ENCODE peak calls at places on chromosomes 11 and 22, in nine cellular contexts. One of them, this sample, is unnamed.

GRCh38 chr11:69656536-69657455 is 15.8 kb downstream of the CCND1 start:
- DNase-seq in neural progenitor cell: no peak
- DNase-seq in dorsolateral prefrontal cortex: no peak
- DNase-seq in AG09309: no peak
- DNase-seq in foreskin fibroblast: no peak
- DNase-seq in A549: no peak
- DNase-seq in fibroblast of lung: no peak
- DNase-seq in right lobe of liver: no peak
- DNase-seq in CD14-positive monocyte: peak
- DNase-seq in this sample: peak

GRCh38 chr11:31805629-31806185 is 5.4 kb downstream of the PAX6 start:
- DNase-seq in neural progenitor cell: peak
- DNase-seq in dorsolateral prefrontal cortex: no peak
- DNase-seq in foreskin fibroblast: no peak
- DNase-seq in CD14-positive monocyte: no peak
- DNase-seq in right lobe of liver: no peak
- DNase-seq in A549: no peak
- DNase-seq in AG09309: no peak
- DNase-seq in fibroblast of lung: no peak
- DNase-seq in this sample: no peak

GRCh38 chr11:11146830-11147229 is 206.2 kb downstream of the CSNK2A3 start:
- DNase-seq in neural progenitor cell: no peak
- DNase-seq in foreskin fibroblast: no peak
- DNase-seq in A549: no peak
- DNase-seq in dorsolateral prefrontal cortex: no peak
- DNase-seq in AG09309: no peak
- DNase-seq in CD14-positive monocyte: no peak
- DNase-seq in right lobe of liver: no peak
- DNase-seq in fibroblast of lung: no peak
- DNase-seq in this sample: no peak

GRCh38 chr11:44899959-44900358 is 50.7 kb downstream of the TP53I11 start:
- DNase-seq in CD14-positive monocyte: no peak
- DNase-seq in right lobe of liver: no peak
- DNase-seq in foreskin fibroblast: peak
- DNase-seq in AG09309: peak
- DNase-seq in fibroblast of lung: peak
- DNase-seq in dorsolateral prefrontal cortex: no peak
- DNase-seq in neural progenitor cell: peak
- DNase-seq in A549: peak
- DNase-seq in this sample: no peak

GRCh38 chr22:27990879-27991278 is 71.8 kb upstream of the PITPNB start:
- DNase-seq in neural progenitor cell: peak
- DNase-seq in A549: peak
- DNase-seq in fibroblast of lung: peak
- DNase-seq in dorsolateral prefrontal cortex: peak
- DNase-seq in foreskin fibroblast: peak
- DNase-seq in AG09309: no peak
- DNase-seq in CD14-positive monocyte: no peak
- DNase-seq in right lobe of liver: peak
- DNase-seq in this sample: peak

GRCh38 chr11:111359223-111360149 is 19.6 kb downstream of the POU2AF1 start:
- DNase-seq in foreskin fibroblast: no peak
- DNase-seq in A549: no peak
- DNase-seq in fibroblast of lung: no peak
- DNase-seq in neural progenitor cell: no peak
- DNase-seq in AG09309: no peak
- DNase-seq in dorsolateral prefrontal cortex: no peak
- DNase-seq in right lobe of liver: no peak
- DNase-seq in CD14-positive monocyte: no peak
- DNase-seq in this sample: no peak

GRCh38 chr11:68528630-68529029 is 68.1 kb downstream of the PPP6R3 start:
- DNase-seq in neural progenitor cell: no peak
- DNase-seq in dorsolateral prefrontal cortex: no peak
- DNase-seq in CD14-positive monocyte: no peak
- DNase-seq in A549: no peak
- DNase-seq in fibroblast of lung: no peak
- DNase-seq in foreskin fibroblast: no peak
- DNase-seq in right lobe of liver: no peak
- DNase-seq in AG09309: no peak
- DNase-seq in this sample: no peak

GRCh38 chr11:64093233-64094039 is 57.7 kb downstream of the FLRT1 start:
- DNase-seq in dorsolateral prefrontal cortex: no peak
- DNase-seq in neural progenitor cell: no peak
- DNase-seq in fibroblast of lung: no peak
- DNase-seq in A549: no peak
- DNase-seq in CD14-positive monocyte: no peak
- DNase-seq in foreskin fibroblast: no peak
- DNase-seq in right lobe of liver: no peak
- DNase-seq in AG09309: no peak
- DNase-seq in this sample: no peak

GRCh38 chr11:68229601-68230000 is 16.5 kb upstream of the KMT5B start:
- DNase-seq in neural progenitor cell: no peak
- DNase-seq in CD14-positive monocyte: no peak
- DNase-seq in right lobe of liver: no peak
- DNase-seq in foreskin fibroblast: no peak
- DNase-seq in AG09309: no peak
- DNase-seq in A549: no peak
- DNase-seq in fibroblast of lung: no peak
- DNase-seq in dorsolateral prefrontal cortex: no peak
- DNase-seq in this sample: no peak

GRCh38 chr11:119417726-119418540 is 5.0 kb downstream of the THY1 start:
- DNase-seq in A549: no peak
- DNase-seq in neural progenitor cell: no peak
- DNase-seq in CD14-positive monocyte: no peak
- DNase-seq in fibroblast of lung: peak
- DNase-seq in dorsolateral prefrontal cortex: no peak
- DNase-seq in AG09309: peak
- DNase-seq in foreskin fibroblast: peak
- DNase-seq in right lobe of liver: no peak
- DNase-seq in this sample: no peak

GRCh38 chr22:50059185-50059880 is 1.2 kb upstream of the TTLL8 start:
- DNase-seq in CD14-positive monocyte: no peak
- DNase-seq in foreskin fibroblast: peak
- DNase-seq in dorsolateral prefrontal cortex: no peak
- DNase-seq in right lobe of liver: no peak
- DNase-seq in fibroblast of lung: peak
- DNase-seq in AG09309: peak
- DNase-seq in A549: peak
- DNase-seq in neural progenitor cell: peak
- DNase-seq in this sample: no peak
- TF ChIP-seq CTCF in CD14-positive monocyte: no peak
- TF ChIP-seq CTCF in foreskin fibroblast: no peak
- TF ChIP-seq CTCF in dorsolateral prefrontal cortex: no peak
- TF ChIP-seq CTCF in right lobe of liver: no peak
- TF ChIP-seq CTCF in fibroblast of lung: no peak
- TF ChIP-seq CTCF in AG09309: no peak
- TF ChIP-seq CTCF in A549: no peak
- TF ChIP-seq CTCF in neural progenitor cell: peak
- TF ChIP-seq CTCF in this sample: peak

DNA sequence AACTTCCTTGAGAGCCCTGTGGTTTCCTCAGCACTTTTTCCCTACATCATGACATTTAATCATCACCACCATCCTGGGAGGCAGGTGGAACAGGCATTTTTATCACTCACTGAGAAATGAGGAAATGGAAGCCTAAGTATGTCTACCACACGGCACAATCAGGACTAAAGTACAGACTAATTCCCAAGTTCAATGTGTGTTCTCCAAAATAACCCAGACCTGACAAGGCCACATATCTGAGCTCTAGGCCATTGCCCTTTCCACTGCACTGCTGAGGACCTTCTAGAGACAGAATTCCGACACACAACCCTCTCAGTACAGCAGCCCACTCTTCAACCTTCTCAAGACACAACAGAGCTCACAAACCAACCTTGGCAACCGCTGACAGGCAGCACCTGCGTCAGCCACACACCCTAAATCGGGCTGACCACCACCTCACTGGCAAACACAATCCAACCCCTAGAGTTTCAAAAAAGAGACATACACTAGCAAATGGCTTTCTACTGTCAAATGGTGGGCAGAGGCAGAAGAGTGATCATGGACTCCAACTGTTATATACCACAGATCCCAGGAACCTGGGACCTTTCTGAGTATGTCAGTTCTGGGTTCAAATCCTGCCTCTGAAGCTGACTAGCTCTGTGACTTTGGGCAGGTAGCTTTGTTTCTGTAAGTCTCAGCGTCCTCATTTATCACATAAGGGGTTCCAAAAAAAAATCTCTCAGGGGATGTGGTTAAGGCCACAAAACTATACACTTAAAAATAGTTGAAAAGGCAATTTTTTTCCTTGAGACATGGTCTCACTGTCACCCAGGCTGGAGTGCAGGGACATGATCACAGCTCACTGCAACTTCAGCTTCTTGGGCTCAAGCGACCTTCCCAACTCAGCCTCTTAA is 16.3 kb downstream of the SMCO4 start:
- DNase-seq in fibroblast of lung: no peak
- DNase-seq in right lobe of liver: no peak
- DNase-seq in A549: no peak
- DNase-seq in dorsolateral prefrontal cortex: no peak
- DNase-seq in foreskin fibroblast: no peak
- DNase-seq in AG09309: no peak
- DNase-seq in neural progenitor cell: no peak
- DNase-seq in CD14-positive monocyte: no peak
- DNase-seq in this sample: no peak
- TF ChIP-seq CTCF in fibroblast of lung: no peak
- TF ChIP-seq CTCF in right lobe of liver: no peak
- TF ChIP-seq CTCF in A549: no peak
- TF ChIP-seq CTCF in dorsolateral prefrontal cortex: no peak
- TF ChIP-seq CTCF in foreskin fibroblast: no peak
- TF ChIP-seq CTCF in AG09309: no peak
- TF ChIP-seq CTCF in neural progenitor cell: no peak
- TF ChIP-seq CTCF in CD14-positive monocyte: no peak
- TF ChIP-seq CTCF in this sample: no peak

DNA sequence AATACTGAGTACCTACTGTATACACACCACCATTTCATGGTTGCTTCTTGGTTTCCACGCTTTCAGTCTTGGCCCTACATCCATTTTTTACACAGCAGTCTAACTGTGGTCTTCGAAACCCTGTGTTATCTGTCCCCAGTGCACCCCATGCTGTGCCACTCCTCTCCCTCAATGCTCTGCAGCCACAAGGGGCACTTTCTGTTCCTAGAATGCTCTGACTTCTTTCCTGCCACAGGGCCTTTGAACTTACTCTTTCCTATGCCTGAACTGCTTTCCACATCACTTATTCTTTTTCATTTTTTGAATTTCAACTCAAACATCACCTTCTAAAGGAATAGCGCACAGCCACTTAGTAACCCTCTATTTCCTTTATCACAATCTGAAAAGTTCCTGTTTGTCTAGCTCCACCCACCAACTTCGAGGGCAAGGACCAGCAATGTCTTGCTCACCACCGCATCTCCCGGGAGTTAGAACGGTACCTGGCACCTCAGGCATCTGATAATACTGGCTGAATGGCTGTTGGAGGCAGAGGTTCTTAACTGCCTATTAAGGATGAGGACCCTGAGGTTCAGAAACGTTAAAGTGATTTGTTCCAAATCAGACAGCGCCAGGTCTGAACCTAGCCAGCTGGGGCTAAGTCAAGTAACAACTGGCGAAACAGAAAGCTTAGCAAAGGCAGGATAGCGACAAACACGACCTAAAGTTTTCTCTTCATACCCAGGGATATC is 568 bp downstream of the ALG8 start:
- DNase-seq in CD14-positive monocyte: no peak
- DNase-seq in A549: peak
- DNase-seq in foreskin fibroblast: peak
- DNase-seq in AG09309: no peak
- DNase-seq in fibroblast of lung: no peak
- DNase-seq in dorsolateral prefrontal cortex: no peak
- DNase-seq in right lobe of liver: no peak
- DNase-seq in neural progenitor cell: peak
- DNase-seq in this sample: no peak
- TF ChIP-seq CTCF in CD14-positive monocyte: no peak
- TF ChIP-seq CTCF in A549: no peak
- TF ChIP-seq CTCF in foreskin fibroblast: no peak
- TF ChIP-seq CTCF in AG09309: no peak
- TF ChIP-seq CTCF in fibroblast of lung: no peak
- TF ChIP-seq CTCF in dorsolateral prefrontal cortex: no peak
- TF ChIP-seq CTCF in right lobe of liver: no peak
- TF ChIP-seq CTCF in neural progenitor cell: no peak
- TF ChIP-seq CTCF in this sample: peak

GRCh38 chr11:251550-251949 is 14.8 kb downstream of the PSMD13 start:
- DNase-seq in A549: no peak
- DNase-seq in right lobe of liver: no peak
- DNase-seq in fibroblast of lung: no peak
- DNase-seq in dorsolateral prefrontal cortex: no peak
- DNase-seq in AG09309: no peak
- DNase-seq in CD14-positive monocyte: no peak
- DNase-seq in foreskin fibroblast: peak
- DNase-seq in neural progenitor cell: no peak
- DNase-seq in this sample: no peak

GRCh38 chr11:249062-249461 is 12.3 kb downstream of the PSMD13 start:
- DNase-seq in AG09309: no peak
- DNase-seq in foreskin fibroblast: no peak
- DNase-seq in fibroblast of lung: no peak
- DNase-seq in right lobe of liver: no peak
- DNase-seq in neural progenitor cell: no peak
- DNase-seq in CD14-positive monocyte: no peak
- DNase-seq in A549: no peak
- DNase-seq in dorsolateral prefrontal cortex: no peak
- DNase-seq in this sample: no peak

GRCh38 chr11:250274-250673 is 13.5 kb downstream of the PSMD13 start:
- DNase-seq in right lobe of liver: no peak
- DNase-seq in A549: no peak
- DNase-seq in fibroblast of lung: no peak
- DNase-seq in CD14-positive monocyte: no peak
- DNase-seq in AG09309: no peak
- DNase-seq in neural progenitor cell: no peak
- DNase-seq in dorsolateral prefrontal cortex: no peak
- DNase-seq in foreskin fibroblast: no peak
- DNase-seq in this sample: no peak

GRCh38 chr11:252666-253065 is 15.9 kb downstream of the PSMD13 start:
- DNase-seq in neural progenitor cell: no peak
- DNase-seq in AG09309: no peak
- DNase-seq in CD14-positive monocyte: no peak
- DNase-seq in foreskin fibroblast: no peak
- DNase-seq in dorsolateral prefrontal cortex: no peak
- DNase-seq in A549: no peak
- DNase-seq in fibroblast of lung: no peak
- DNase-seq in right lobe of liver: no peak
- DNase-seq in this sample: no peak

DNA sequence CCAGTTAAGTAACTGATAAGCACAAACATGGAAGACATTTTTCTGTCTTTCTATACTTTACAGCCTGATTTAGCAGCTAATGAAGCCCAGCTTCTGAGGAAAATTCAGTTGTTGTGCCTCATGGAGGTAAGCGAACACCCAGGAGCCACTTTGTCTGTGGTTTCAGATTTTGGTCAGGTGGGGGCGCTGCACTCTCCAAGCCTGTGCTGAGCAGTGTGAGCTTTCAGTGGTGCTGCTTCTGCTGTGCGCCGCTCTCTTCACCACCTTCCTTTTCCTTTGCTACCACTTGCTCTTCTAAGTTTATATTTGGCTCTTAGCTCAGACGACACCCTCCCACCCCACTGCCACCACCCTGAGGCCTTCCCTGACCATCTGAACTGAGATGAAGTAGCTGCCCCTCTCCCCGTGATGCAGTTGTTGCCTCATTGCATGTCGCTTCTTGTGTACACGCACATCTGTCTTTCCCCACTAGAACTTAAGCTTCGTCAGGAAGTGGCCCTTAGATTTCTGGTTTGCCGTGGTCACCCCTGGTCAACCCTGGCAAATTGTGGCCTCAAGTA is 14.0 kb downstream of the PSMD13 start:
- DNase-seq in neural progenitor cell: peak
- DNase-seq in fibroblast of lung: peak
- DNase-seq in dorsolateral prefrontal cortex: peak
- DNase-seq in right lobe of liver: peak
- DNase-seq in AG09309: no peak
- DNase-seq in CD14-positive monocyte: peak
- DNase-seq in foreskin fibroblast: peak
- DNase-seq in A549: peak
- DNase-seq in this sample: no peak
- TF ChIP-seq CTCF in neural progenitor cell: peak
- TF ChIP-seq CTCF in fibroblast of lung: peak
- TF ChIP-seq CTCF in dorsolateral prefrontal cortex: peak
- TF ChIP-seq CTCF in right lobe of liver: peak
- TF ChIP-seq CTCF in AG09309: peak
- TF ChIP-seq CTCF in CD14-positive monocyte: peak
- TF ChIP-seq CTCF in foreskin fibroblast: peak
- TF ChIP-seq CTCF in A549: peak
- TF ChIP-seq CTCF in this sample: peak

This sample was measured in chondrocyte.